ENCODE peak calls at places on chromosomes 4 and X, in eight cellular contexts. One of them, this sample, is unnamed.

GRCh38 chr4:56786955-56787354 is 34.5 kb downstream of the SPINK2 start:
- DNase-seq in HFF-Myc: peak
- DNase-seq in colonic mucosa: peak
- DNase-seq in pons: no peak
- DNase-seq in amniotic epithelial cell: peak
- DNase-seq in endodermal cell: peak
- DNase-seq in fibroblast of the conjunctiva: peak
- DNase-seq in astrocyte of the spinal cord: peak
- DNase-seq in this sample: no peak

GRCh38 chr4:57162499-57163019 is 52.4 kb upstream of the IGFBP7 start:
- DNase-seq in HFF-Myc: no peak
- DNase-seq in colonic mucosa: no peak
- DNase-seq in pons: no peak
- DNase-seq in amniotic epithelial cell: peak
- DNase-seq in endodermal cell: no peak
- DNase-seq in fibroblast of the conjunctiva: no peak
- DNase-seq in astrocyte of the spinal cord: no peak
- DNase-seq in this sample: peak

GRCh38 chr4:48774760-48775398 is 5.2 kb downstream of the FRYL start:
- DNase-seq in HFF-Myc: no peak
- DNase-seq in colonic mucosa: no peak
- DNase-seq in pons: no peak
- DNase-seq in amniotic epithelial cell: no peak
- DNase-seq in endodermal cell: no peak
- DNase-seq in fibroblast of the conjunctiva: no peak
- DNase-seq in astrocyte of the spinal cord: no peak
- DNase-seq in this sample: no peak

GRCh38 chr4:130753926-130754325 is 1658.0 kb downstream of the C4orf33 start:
- DNase-seq in HFF-Myc: no peak
- DNase-seq in colonic mucosa: no peak
- DNase-seq in pons: no peak
- DNase-seq in amniotic epithelial cell: no peak
- DNase-seq in endodermal cell: no peak
- DNase-seq in fibroblast of the conjunctiva: no peak
- DNase-seq in astrocyte of the spinal cord: no peak
- DNase-seq in this sample: no peak

GRCh38 chr4:6121941-6122340 is 78.4 kb downstream of the JAKMIP1 start:
- DNase-seq in HFF-Myc: no peak
- DNase-seq in colonic mucosa: no peak
- DNase-seq in pons: no peak
- DNase-seq in amniotic epithelial cell: no peak
- DNase-seq in endodermal cell: no peak
- DNase-seq in fibroblast of the conjunctiva: no peak
- DNase-seq in astrocyte of the spinal cord: no peak
- DNase-seq in this sample: no peak

GRCh38 chr4:172096771-172097170 is 283.6 kb downstream of the GALNTL6 start:
- DNase-seq in HFF-Myc: no peak
- DNase-seq in colonic mucosa: no peak
- DNase-seq in pons: no peak
- DNase-seq in amniotic epithelial cell: no peak
- DNase-seq in endodermal cell: no peak
- DNase-seq in fibroblast of the conjunctiva: no peak
- DNase-seq in astrocyte of the spinal cord: peak
- DNase-seq in this sample: no peak

GRCh38 chr4:125322363-125322730 is 7.6 kb downstream of the FAT4 start:
- DNase-seq in HFF-Myc: no peak
- DNase-seq in colonic mucosa: no peak
- DNase-seq in pons: no peak
- DNase-seq in amniotic epithelial cell: peak
- DNase-seq in endodermal cell: no peak
- DNase-seq in fibroblast of the conjunctiva: no peak
- DNase-seq in astrocyte of the spinal cord: peak
- DNase-seq in this sample: peak

GRCh38 chrX:38293741-38294140 is 33.6 kb downstream of the RPGR start:
- DNase-seq in HFF-Myc: no peak
- DNase-seq in colonic mucosa: no peak
- DNase-seq in pons: no peak
- DNase-seq in amniotic epithelial cell: no peak
- DNase-seq in endodermal cell: no peak
- DNase-seq in fibroblast of the conjunctiva: no peak
- DNase-seq in astrocyte of the spinal cord: no peak
- DNase-seq in this sample: no peak

GRCh38 chr4:112277220-112277619 is 8.5 kb downstream of the TIFA start:
- DNase-seq in HFF-Myc: no peak
- DNase-seq in colonic mucosa: no peak
- DNase-seq in pons: no peak
- DNase-seq in amniotic epithelial cell: peak
- DNase-seq in endodermal cell: no peak
- DNase-seq in fibroblast of the conjunctiva: no peak
- DNase-seq in astrocyte of the spinal cord: no peak
- DNase-seq in this sample: no peak

GRCh38 chr4:38664704-38665401 is 854 bp downstream of the KLF3 start:
- DNase-seq in HFF-Myc: no peak
- DNase-seq in colonic mucosa: peak
- DNase-seq in pons: peak
- DNase-seq in amniotic epithelial cell: peak
- DNase-seq in endodermal cell: peak
- DNase-seq in fibroblast of the conjunctiva: no peak
- DNase-seq in astrocyte of the spinal cord: peak
- DNase-seq in this sample: peak

GRCh38 chr4:179415842-179416223 is 1973.6 kb upstream of the AGA start:
- DNase-seq in HFF-Myc: no peak
- DNase-seq in colonic mucosa: no peak
- DNase-seq in pons: no peak
- DNase-seq in amniotic epithelial cell: no peak
- DNase-seq in endodermal cell: no peak
- DNase-seq in fibroblast of the conjunctiva: no peak
- DNase-seq in astrocyte of the spinal cord: peak
- DNase-seq in this sample: no peak

GRCh38 chr4:128287159-128287870 is at the start of gene PGRMC2:
- DNase-seq in HFF-Myc: no peak
- DNase-seq in colonic mucosa: peak
- DNase-seq in pons: peak
- DNase-seq in amniotic epithelial cell: no peak
- DNase-seq in endodermal cell: peak
- DNase-seq in fibroblast of the conjunctiva: no peak
- DNase-seq in astrocyte of the spinal cord: peak
- DNase-seq in this sample: peak

GRCh38 chr4:182978152-182978827 is 61.1 kb upstream of the DCTD start:
- DNase-seq in HFF-Myc: no peak
- DNase-seq in colonic mucosa: no peak
- DNase-seq in pons: no peak
- DNase-seq in amniotic epithelial cell: peak
- DNase-seq in endodermal cell: no peak
- DNase-seq in fibroblast of the conjunctiva: no peak
- DNase-seq in astrocyte of the spinal cord: peak
- DNase-seq in this sample: no peak

GRCh38 chrX:65607070-65607742 is 60.2 kb upstream of the MSN start:
- DNase-seq in HFF-Myc: no peak
- DNase-seq in colonic mucosa: no peak
- DNase-seq in pons: no peak
- DNase-seq in amniotic epithelial cell: peak
- DNase-seq in endodermal cell: no peak
- DNase-seq in fibroblast of the conjunctiva: no peak
- DNase-seq in astrocyte of the spinal cord: peak
- DNase-seq in this sample: no peak

GRCh38 chrX:130197464-130197863 is 25.7 kb downstream of the RAB33A start:
- DNase-seq in HFF-Myc: no peak
- DNase-seq in colonic mucosa: no peak
- DNase-seq in pons: no peak
- DNase-seq in amniotic epithelial cell: no peak
- DNase-seq in endodermal cell: no peak
- DNase-seq in fibroblast of the conjunctiva: no peak
- DNase-seq in astrocyte of the spinal cord: no peak
- DNase-seq in this sample: no peak

GRCh38 chr4:152451496-152451895 is 84.4 kb downstream of the FBXW7 start:
- DNase-seq in HFF-Myc: no peak
- DNase-seq in colonic mucosa: no peak
- DNase-seq in pons: no peak
- DNase-seq in amniotic epithelial cell: no peak
- DNase-seq in endodermal cell: no peak
- DNase-seq in fibroblast of the conjunctiva: no peak
- DNase-seq in astrocyte of the spinal cord: no peak
- DNase-seq in this sample: peak

GRCh38 chr4:158578476-158578875 is 56.8 kb downstream of the RXFP1 start:
- DNase-seq in HFF-Myc: no peak
- DNase-seq in colonic mucosa: no peak
- DNase-seq in pons: no peak
- DNase-seq in amniotic epithelial cell: peak
- DNase-seq in endodermal cell: no peak
- DNase-seq in fibroblast of the conjunctiva: peak
- DNase-seq in astrocyte of the spinal cord: peak
- DNase-seq in this sample: no peak

GRCh38 chrX:105752334-105752733 is 70.0 kb upstream of the NRK start:
- DNase-seq in HFF-Myc: no peak
- DNase-seq in colonic mucosa: no peak
- DNase-seq in pons: no peak
- DNase-seq in amniotic epithelial cell: no peak
- DNase-seq in endodermal cell: no peak
- DNase-seq in fibroblast of the conjunctiva: no peak
- DNase-seq in astrocyte of the spinal cord: no peak
- DNase-seq in this sample: no peak

GRCh38 chr4:19678763-19679162 is 572.9 kb upstream of the SLIT2 start:
- DNase-seq in HFF-Myc: no peak
- DNase-seq in colonic mucosa: no peak
- DNase-seq in pons: no peak
- DNase-seq in amniotic epithelial cell: peak
- DNase-seq in endodermal cell: no peak
- DNase-seq in fibroblast of the conjunctiva: no peak
- DNase-seq in astrocyte of the spinal cord: peak
- DNase-seq in this sample: no peak

GRCh38 chrX:3627579-3627978 is 85.9 kb downstream of the PRKX start:
- DNase-seq in HFF-Myc: no peak
- DNase-seq in colonic mucosa: no peak
- DNase-seq in pons: no peak
- DNase-seq in amniotic epithelial cell: no peak
- DNase-seq in endodermal cell: no peak
- DNase-seq in fibroblast of the conjunctiva: no peak
- DNase-seq in astrocyte of the spinal cord: no peak
- DNase-seq in this sample: no peak

GRCh38 chr4:55424791-55425190 is 29.0 kb downstream of the TMEM165 start:
- DNase-seq in HFF-Myc: no peak
- DNase-seq in colonic mucosa: no peak
- DNase-seq in pons: no peak
- DNase-seq in amniotic epithelial cell: no peak
- DNase-seq in endodermal cell: no peak
- DNase-seq in fibroblast of the conjunctiva: no peak
- DNase-seq in astrocyte of the spinal cord: no peak
- DNase-seq in this sample: no peak

GRCh38 chr4:111040904-111041303 is 418.0 kb upstream of the PITX2 start:
- DNase-seq in HFF-Myc: no peak
- DNase-seq in colonic mucosa: no peak
- DNase-seq in pons: no peak
- DNase-seq in amniotic epithelial cell: no peak
- DNase-seq in endodermal cell: no peak
- DNase-seq in fibroblast of the conjunctiva: no peak
- DNase-seq in astrocyte of the spinal cord: no peak
- DNase-seq in this sample: no peak

GRCh38 chr4:1683371-1683902 is 676 bp downstream of the FAM53A start:
- DNase-seq in HFF-Myc: peak
- DNase-seq in colonic mucosa: peak
- DNase-seq in pons: peak
- DNase-seq in amniotic epithelial cell: peak
- DNase-seq in endodermal cell: no peak
- DNase-seq in fibroblast of the conjunctiva: peak
- DNase-seq in astrocyte of the spinal cord: peak
- DNase-seq in this sample: peak

GRCh38 chr4:78735697-78736096 is 40.5 kb upstream of the BMP2K start:
- DNase-seq in HFF-Myc: no peak
- DNase-seq in colonic mucosa: no peak
- DNase-seq in pons: peak
- DNase-seq in amniotic epithelial cell: no peak
- DNase-seq in endodermal cell: no peak
- DNase-seq in fibroblast of the conjunctiva: no peak
- DNase-seq in astrocyte of the spinal cord: no peak
- DNase-seq in this sample: no peak

GRCh38 chr4:118823471-118823870 is 12.5 kb downstream of the SEC24D start:
- DNase-seq in HFF-Myc: no peak
- DNase-seq in colonic mucosa: peak
- DNase-seq in pons: no peak
- DNase-seq in amniotic epithelial cell: no peak
- DNase-seq in endodermal cell: no peak
- DNase-seq in fibroblast of the conjunctiva: no peak
- DNase-seq in astrocyte of the spinal cord: no peak
- DNase-seq in this sample: peak

GRCh38 chr4:185700048-185700447 is 111.9 kb downstream of the SORBS2 start:
- DNase-seq in HFF-Myc: no peak
- DNase-seq in colonic mucosa: no peak
- DNase-seq in pons: no peak
- DNase-seq in amniotic epithelial cell: no peak
- DNase-seq in endodermal cell: no peak
- DNase-seq in fibroblast of the conjunctiva: no peak
- DNase-seq in astrocyte of the spinal cord: no peak
- DNase-seq in this sample: peak

GRCh38 chr4:6008092-6008551 is 10.1 kb downstream of the C4orf50 start:
- DNase-seq in HFF-Myc: no peak
- DNase-seq in colonic mucosa: no peak
- DNase-seq in pons: no peak
- DNase-seq in amniotic epithelial cell: no peak
- DNase-seq in endodermal cell: peak
- DNase-seq in fibroblast of the conjunctiva: no peak
- DNase-seq in astrocyte of the spinal cord: no peak
- DNase-seq in this sample: no peak

GRCh38 chr4:10186228-10187214 is 69.9 kb upstream of the WDR1 start:
- DNase-seq in HFF-Myc: no peak
- DNase-seq in colonic mucosa: no peak
- DNase-seq in pons: peak
- DNase-seq in amniotic epithelial cell: no peak
- DNase-seq in endodermal cell: no peak
- DNase-seq in fibroblast of the conjunctiva: no peak
- DNase-seq in astrocyte of the spinal cord: no peak
- DNase-seq in this sample: no peak

GRCh38 chr4:128454281-128455075 is 166.9 kb upstream of the PGRMC2 start:
- DNase-seq in HFF-Myc: peak
- DNase-seq in colonic mucosa: peak
- DNase-seq in pons: peak
- DNase-seq in amniotic epithelial cell: peak
- DNase-seq in endodermal cell: peak
- DNase-seq in fibroblast of the conjunctiva: peak
- DNase-seq in astrocyte of the spinal cord: peak
- DNase-seq in this sample: peak

GRCh38 chr4:41154001-41154813 is 60.1 kb downstream of the APBB2 start:
- DNase-seq in HFF-Myc: no peak
- DNase-seq in colonic mucosa: no peak
- DNase-seq in pons: no peak
- DNase-seq in amniotic epithelial cell: peak
- DNase-seq in endodermal cell: no peak
- DNase-seq in fibroblast of the conjunctiva: no peak
- DNase-seq in astrocyte of the spinal cord: no peak
- DNase-seq in this sample: no peak